ENCODE peak calls at places on chromosome 15, in four cellular contexts. L, V, Z and U are unnamed samples.

GRCh38 chr15:77632760-77633133 is at the start of gene LINGO1:
- DNase-seq in L (no peak), V (no peak), Z (no peak), U (no peak)

GRCh38 chr15:64993290-64993689 is 3.6 kb upstream of the SPG21 start:
- DNase-seq in L (no peak), V (no peak), Z (no peak), U (no peak)

GRCh38 chr15:43285609-43286037 is 18.9 kb upstream of the TGM5 start:
- DNase-seq in L (peak; percentile 39), V (peak; percentile 56), Z (no peak), U (no peak)

GRCh38 chr15:36062357-36062756 is 516.4 kb upstream of the DPH6 start:
- DNase-seq in L (no peak), V (no peak), Z (no peak), U (no peak)

GRCh38 chr15:48102167-48102566 is 18.6 kb upstream of the SLC24A5 start:
- DNase-seq in L (no peak), V (no peak), Z (no peak), U (no peak)

GRCh38 chr15:46137443-46137842 is 502.6 kb downstream of the SQOR start:
- DNase-seq in L (no peak), V (no peak), Z (no peak), U (no peak)

GRCh38 chr15:80834906-80835305 is 55.7 kb downstream of the CEMIP start:
- DNase-seq in L (no peak), V (no peak), Z (no peak), U (no peak)

GRCh38 chr15:90915216-90915807 is 12.2 kb downstream of the MAN2A2 start:
- DNase-seq in L (peak; percentile 35), V (no peak), Z (no peak), U (no peak)

GRCh38 chr15:69035205-69035917 is 20.9 kb downstream of the NOX5 start:
- DNase-seq in L (peak; percentile 26), V (no peak), Z (no peak), U (no peak)

GRCh38 chr15:36428102-36428845 is 151.2 kb upstream of the CDIN1 start:
- DNase-seq in L (no peak), V (peak; percentile 96), Z (no peak), U (no peak)

GRCh38 chr15:90087454-90088154 is 14.7 kb downstream of the IDH2 start:
- DNase-seq in L (peak; percentile 26), V (no peak), Z (no peak), U (peak; percentile 79)

GRCh38 chr15:98823012-98823458 is 174.7 kb downstream of the IGF1R start:
- DNase-seq in L (no peak), V (no peak), Z (no peak), U (peak; percentile 48)
- TF ChIP-seq POLR2AphosphoS5 in L (no peak), V (no peak), Z (no peak), U (no peak)

GRCh38 chr15:74375303-74375693 is 7.9 kb upstream of the CYP11A1 start:
- DNase-seq in L (peak; percentile 87), V (peak; percentile 77), Z (peak; percentile 85), U (peak; percentile 76)

GRCh38 chr15:74373731-74374647 is 6.5 kb upstream of the CYP11A1 start:
- DNase-seq in L (peak; percentile 95), V (peak; percentile 82), Z (peak; percentile 95), U (peak; percentile 92)

GRCh38 chr15:74370471-74370870 is 3.0 kb upstream of the CYP11A1 start:
- DNase-seq in L (no peak), V (no peak), Z (peak; percentile 24), U (no peak)

GRCh38 chr15:74374648-74375302 is 7.3 kb upstream of the CYP11A1 start:
- DNase-seq in L (no peak), V (no peak), Z (no peak), U (no peak)

DNA sequence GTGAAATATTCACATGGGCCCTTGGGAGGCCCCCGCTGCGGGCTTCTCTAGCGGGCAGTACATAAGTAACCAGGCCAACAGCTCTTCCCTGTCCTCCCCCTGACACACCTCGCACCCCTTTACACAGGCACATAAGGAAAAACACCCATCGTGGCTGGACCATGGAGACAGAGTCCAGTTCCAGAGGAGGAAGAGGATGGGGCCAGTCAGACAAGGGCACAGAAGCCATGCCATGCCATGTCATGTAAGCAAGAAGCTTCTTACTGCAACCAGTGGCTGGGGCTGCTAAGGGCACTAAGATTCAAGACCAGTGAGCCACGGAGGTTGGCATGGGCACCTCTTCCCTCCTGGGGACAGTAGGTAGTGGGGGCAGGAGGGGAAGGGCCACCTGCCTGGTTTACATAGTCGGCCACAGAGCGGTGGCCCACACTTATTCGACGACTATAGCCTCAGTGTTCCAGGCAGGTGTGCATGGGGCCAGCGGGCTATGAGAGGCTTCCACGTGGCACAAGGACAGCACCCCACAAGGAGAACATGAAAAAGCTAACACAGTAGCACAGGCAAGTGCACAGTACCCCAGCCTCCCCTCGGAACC is 5.7 kb upstream of the CYP11A1 start:
- DNase-seq in L (no peak), V (no peak), Z (peak; percentile 60), U (no peak)
- H3K4me3 ChIP-seq in L (no peak overlapping the region), V (peak overlapping the region; percentile 56), Z (no peak overlapping the region), U (peak overlapping the region; percentile 67)

DNA sequence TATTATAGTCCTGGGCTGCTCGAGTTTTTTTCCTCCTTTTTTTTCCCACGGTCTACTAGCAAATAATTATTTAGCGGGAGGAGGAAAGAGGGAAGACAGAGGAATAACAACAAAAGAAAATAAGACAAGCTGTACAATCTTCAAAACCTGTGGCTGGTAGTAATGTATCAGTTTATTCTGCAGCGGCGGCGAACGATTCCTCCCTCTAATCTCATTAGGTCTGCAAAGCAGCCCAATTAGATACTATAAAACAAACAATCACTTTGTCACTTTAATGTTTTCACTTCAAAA is 398 bp upstream of the TLE3 start:
- DNase-seq in L (peak; percentile 36), V (no peak), Z (no peak), U (no peak)
- TF ChIP-seq CTCF in L (no peak), V (no peak), Z (no peak), U (no peak)

DNA sequence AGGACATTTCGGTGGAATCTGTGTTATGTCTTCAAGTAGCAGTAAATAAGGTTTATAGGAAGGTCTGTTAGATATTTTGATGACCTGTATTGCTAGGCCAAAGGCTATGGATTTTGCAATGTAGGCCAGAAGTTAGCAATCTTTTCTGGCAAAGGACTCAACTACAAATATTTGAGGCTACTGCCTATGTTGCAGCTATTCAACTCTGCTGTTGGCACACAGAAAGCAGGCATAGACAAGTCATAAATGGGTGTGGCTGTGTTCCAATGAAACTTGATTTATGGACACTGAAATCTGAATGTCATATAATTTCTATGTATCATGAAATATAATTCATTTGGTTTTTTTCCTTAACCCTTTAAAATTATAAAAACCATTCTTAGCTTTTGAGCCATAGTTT is 438.7 kb upstream of the C2CD4B start:
- DNase-seq in L (peak; percentile 35), V (no peak), Z (no peak), U (no peak)
- TF ChIP-seq POLR2AphosphoS5 in L (peak; percentile 79), V (no peak), Z (no peak), U (no peak)

GRCh38 chr15:83198476-83198875 is 9.1 kb downstream of the HDGFL3 start:
- DNase-seq in L (no peak), V (no peak), Z (no peak), U (no peak)
- H3K4me3 ChIP-seq in L (no peak overlapping the region), V (no peak overlapping the region), Z (no peak overlapping the region), U (no peak overlapping the region)

GRCh38 chr15:99928429-99928981 is 195.3 kb upstream of the LYSMD4 start:
- DNase-seq in L (peak; percentile 87), V (peak; percentile 42), Z (peak; percentile 90), U (peak; percentile 81)
- TF ChIP-seq CTCF in L (peak; percentile 61), V (peak; percentile 34), Z (peak; percentile 47), U (peak; percentile 80)

GRCh38 chr15:82928711-82929110 is 23.8 kb downstream of the HOMER2 start:
- DNase-seq in L (no peak), V (no peak), Z (no peak), U (no peak)
- TF ChIP-seq POLR2AphosphoS5 in L (no peak), V (no peak), Z (no peak), U (no peak)